ENCODE peak calls at places on chromosomes 2 and 18, in five cellular contexts. I, Y, J, P and X are unnamed samples.

GRCh38 chr2:143558665-143559064 is 429.4 kb downstream of the ARHGAP15 start:
- DNase-seq in Y (peak; percentile 64), P (peak; percentile 39), I (no peak), J (no peak), X (no peak)

GRCh38 chr2:203636896-203637818 is 69.3 kb upstream of the CD28 start:
- DNase-seq in J (no peak), P (no peak), I (peak; percentile 8), Y (peak; percentile 58), X (peak; percentile 52)

GRCh38 chr2:152389483-152389882 is 54.5 kb downstream of the FMNL2 start:
- DNase-seq in J (no peak), P (no peak), Y (no peak), I (no peak), X (no peak)

GRCh38 chr2:48328159-48328816 is 201.7 kb upstream of the STON1 start:
- DNase-seq in Y (no peak), I (no peak), P (no peak), J (no peak), X (no peak)

GRCh38 chr2:25375989-25376545 is 34.3 kb upstream of the DNMT3A start:
- DNase-seq in Y (no peak), J (no peak), P (no peak), I (no peak), X (no peak)

GRCh38 chr2:20224716-20225293 is at the start of gene SDC1:
- DNase-seq in P (peak; percentile 80), Y (peak; percentile 77), I (peak; percentile 76), J (no peak), X (peak; percentile 90)

GRCh38 chr2:238104521-238105311 is 4.6 kb downstream of the ESPNL start:
- DNase-seq in I (no peak), Y (no peak), P (no peak), J (peak; percentile 4), X (peak; percentile 45)

GRCh38 chr2:209094221-209094620 is 329.6 kb upstream of the MAP2 start:
- DNase-seq in P (no peak), J (no peak), Y (no peak), I (no peak), X (peak; percentile 71)

GRCh38 chr2:126543081-126543480 is 112.9 kb upstream of the GYPC start:
- DNase-seq in I (peak; percentile 27), P (no peak), Y (no peak), J (no peak), X (no peak)

GRCh38 chr18:62485684-62486083 is 37.1 kb upstream of the ZCCHC2 start:
- DNase-seq in J (no peak), Y (peak; percentile 96), P (peak; percentile 72), I (no peak), X (no peak)

GRCh38 chr2:204691911-204692510 is 146.7 kb downstream of the PARD3B start:
- DNase-seq in J (no peak), Y (peak; percentile 57), P (peak; percentile 85), I (peak; percentile 85), X (peak; percentile 76)

GRCh38 chr18:77711096-77711495 is 461.4 kb downstream of the GALR1 start:
- DNase-seq in J (no peak), P (no peak), Y (no peak), I (peak; percentile 14), X (no peak)

GRCh38 chr18:6746386-6746960 is 17.0 kb downstream of the ARHGAP28 start:
- DNase-seq in I (no peak), P (no peak), J (no peak), Y (peak; percentile 33), X (no peak)

GRCh38 chr2:88933980-88934379 is 242.5 kb downstream of the RPIA start:
- DNase-seq in P (no peak), I (peak; percentile 66), Y (peak; percentile 9), J (no peak), X (no peak)

GRCh38 chr2:128319457-128319772 is 747 bp upstream of the HS6ST1 start:
- DNase-seq in Y (no peak), J (no peak), P (no peak), I (no peak), X (no peak)

GRCh38 chr18:13611058-13611615 is 115.2 kb downstream of the FAM210A start:
- DNase-seq in P (peak; percentile 24), J (no peak), Y (no peak), I (peak; percentile 28), X (peak; percentile 58)

GRCh38 chr2:99188357-99188756 is 7.4 kb downstream of the MRPL30 start:
- DNase-seq in J (no peak), P (no peak), Y (no peak), I (no peak), X (no peak)

GRCh38 chr2:42055573-42056514 is 8.0 kb downstream of the PKDCC start:
- DNase-seq in Y (no peak), J (no peak), I (no peak), P (peak; percentile 89), X (no peak)

GRCh38 chr2:105809099-105809473 is 64.4 kb downstream of the NCK2 start:
- DNase-seq in J (no peak), I (no peak), P (no peak), Y (peak; percentile 63), X (no peak)

GRCh38 chr18:11970466-11971220 is 10.7 kb upstream of the IMPA2 start:
- DNase-seq in J (no peak), P (no peak), I (no peak), Y (no peak), X (no peak)

GRCh38 chr2:236607471-236608307 is 38.1 kb downstream of the ACKR3 start:
- DNase-seq in P (peak; percentile 19), Y (peak; percentile 61), J (no peak), I (peak; percentile 42), X (peak; percentile 69)

GRCh38 chr2:145287686-145288085 is 767.8 kb upstream of the ZEB2 start:
- DNase-seq in P (no peak), Y (no peak), J (no peak), I (no peak), X (no peak)

GRCh38 chr2:169772651-169773050 is 26.0 kb upstream of the SSB start:
- DNase-seq in Y (no peak), P (no peak), I (no peak), J (no peak), X (no peak)

GRCh38 chr2:237861875-237862527 is 2.6 kb downstream of the RAMP1 start:
- DNase-seq in P (no peak), Y (no peak), I (no peak), J (no peak), X (no peak)

GRCh38 chr18:8943900-8944870 is 158.3 kb upstream of the NDUFV2 start:
- DNase-seq in Y (peak; percentile 41), I (no peak), J (no peak), P (no peak), X (no peak)

GRCh38 chr2:64987001-64987962 is 1.9 kb upstream of the SLC1A4 start:
- DNase-seq in Y (peak; percentile 56), P (no peak), J (no peak), I (no peak), X (no peak)
- H3K27ac ChIP-seq in Y (no peak overlapping the region), P (peak overlapping the region; percentile 98), J (peak overlapping the region; percentile 98), I (no peak overlapping the region), X (no peak overlapping the region)

GRCh38 chr2:46314065-46314835 is 17.0 kb downstream of the EPAS1 start:
- DNase-seq in I (no peak), J (no peak), Y (no peak), P (no peak), X (no peak)

GRCh38 chr2:46309052-46309953 is 12.1 kb downstream of the EPAS1 start:
- DNase-seq in Y (peak; percentile 97), I (no peak), P (peak; percentile 53), J (no peak), X (no peak)

GRCh38 chr2:46310446-46310845 is 13.2 kb downstream of the EPAS1 start:
- DNase-seq in Y (no peak), I (no peak), P (no peak), J (no peak), X (no peak)

GRCh38 chr2:46313063-46313462 is 15.9 kb downstream of the EPAS1 start:
- DNase-seq in J (no peak), P (no peak), I (no peak), Y (no peak), X (no peak)

DNA sequence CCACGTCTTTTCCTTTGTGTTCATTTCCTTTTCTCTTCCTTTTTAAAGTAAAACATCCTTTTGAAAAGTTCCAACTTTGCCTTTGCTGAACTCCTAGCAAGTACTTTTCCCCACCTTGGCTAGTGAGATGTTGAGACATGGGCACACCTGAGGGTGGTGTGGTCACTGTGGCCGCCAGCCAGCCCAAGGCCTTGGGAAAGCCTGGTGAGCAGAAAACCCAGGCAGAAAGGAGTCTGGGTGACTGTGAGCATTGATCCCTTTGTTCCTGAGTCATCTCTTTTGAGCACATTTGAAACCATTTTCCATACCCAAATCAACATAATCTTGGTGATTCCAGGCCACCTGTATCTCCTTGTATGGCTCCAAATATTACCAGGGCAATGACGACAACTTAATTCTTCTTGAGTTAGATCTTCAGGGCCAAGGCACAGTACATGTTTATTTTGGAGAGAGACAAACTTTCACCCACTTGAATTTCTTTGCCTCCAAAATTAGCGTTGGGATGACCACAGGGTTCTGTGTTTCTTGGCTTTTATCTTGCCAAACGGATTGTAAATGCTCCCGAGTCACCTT is 14.5 kb downstream of the EPAS1 start:
- DNase-seq in P (no peak), J (no peak), Y (peak; percentile 65), I (no peak), X (no peak)
- H3K4me1 ChIP-seq in P (peaks cover 52% of the 10 kb centered on the region), J (peaks cover 32% of the 10 kb centered on the region), Y (peaks cover 85% of the 10 kb centered on the region), I (peaks cover 3% of the 10 kb centered on the region), X (no peaks in the 10 kb centered on the region)

GRCh38 chr2:2788076-2788475 is 457.0 kb upstream of the MYT1L start:
- DNase-seq in P (no peak), I (peak; percentile 89), Y (no peak), J (no peak), X (peak; percentile 93)
- H3K27ac ChIP-seq in P (no peak overlapping the region), I (peak overlapping the region; percentile 87), Y (no peak overlapping the region), J (no peak overlapping the region), X (peak overlapping the region; percentile 33)

GRCh38 chr2:120577896-120578295 is 157.8 kb upstream of the GLI2 start:
- DNase-seq in I (no peak), P (no peak), Y (no peak), J (no peak), X (no peak)

GRCh38 chr2:120576509-120577474 is 158.9 kb upstream of the GLI2 start:
- DNase-seq in Y (no peak), J (no peak), P (no peak), I (peak; percentile 49), X (no peak)

GRCh38 chr2:120580709-120581108 is 155.0 kb upstream of the GLI2 start:
- DNase-seq in Y (no peak), P (no peak), J (no peak), I (no peak), X (no peak)

GRCh38 chr2:120579916-120580685 is 155.6 kb upstream of the GLI2 start:
- DNase-seq in P (no peak), Y (no peak), J (no peak), I (no peak), X (no peak)

DNA sequence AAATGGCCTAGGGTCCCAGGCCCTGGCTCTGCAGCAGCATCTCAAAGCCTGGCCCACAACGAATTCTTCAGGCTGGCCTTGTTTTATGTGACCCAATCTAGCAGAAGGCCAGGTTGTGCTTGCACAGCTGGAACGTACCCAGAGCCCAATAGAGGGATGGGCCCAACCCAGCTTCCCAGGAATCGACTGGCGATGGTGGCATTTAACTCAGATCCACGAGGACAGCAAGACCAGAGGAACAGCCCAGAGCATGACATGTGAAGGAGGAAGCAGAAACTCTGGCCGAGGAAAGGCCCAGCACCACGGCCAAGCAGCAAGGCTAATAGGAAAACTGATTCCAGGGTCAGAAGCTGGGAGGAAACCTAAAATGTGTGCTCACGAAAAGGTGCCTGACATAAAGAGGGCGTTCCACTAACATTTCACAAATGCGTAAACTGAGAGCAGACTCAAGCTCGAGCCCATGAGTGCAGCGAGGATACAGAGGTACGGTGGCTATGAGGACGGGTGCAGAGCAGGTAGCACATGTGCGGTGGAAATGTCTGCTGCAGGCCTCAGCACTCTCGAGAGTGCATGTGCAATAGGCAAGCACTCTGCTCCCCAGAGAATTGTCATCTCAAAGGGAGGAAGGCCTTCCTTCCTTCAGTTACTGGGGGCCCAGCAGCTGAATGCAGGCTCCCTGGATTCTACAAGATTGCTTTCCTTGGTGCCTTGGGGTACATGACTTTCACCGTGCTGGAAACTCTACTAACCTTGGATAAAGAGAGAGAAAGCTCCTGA is 156.9 kb upstream of the GLI2 start:
- DNase-seq in Y (no peak), P (no peak), I (no peak), J (no peak), X (no peak)
- H3K4me1 ChIP-seq in Y (peaks cover 7% of the 10 kb centered on the region), P (no peaks in the 10 kb centered on the region), I (peaks cover 18% of the 10 kb centered on the region), J (no peaks in the 10 kb centered on the region), X (peaks cover 6% of the 10 kb centered on the region)